ENCODE peak calls at places on chromosomes 13 and 19, in six cellular contexts. U, C, V, E, W and X are unnamed samples.

GRCh38 chr19:15358918-15359317 is 20.7 kb downstream of the AKAP8 start:
- DNase-seq in E (no peak), V (no peak), W (no peak), C (no peak), U (no peak), X (no peak)

GRCh38 chr19:42942187-42942789 is 5.3 kb upstream of the PSG7 start:
- DNase-seq in V (no peak), U (peak), W (no peak), E (no peak), C (no peak), X (no peak)

GRCh38 chr13:75220238-75220542 is 261.8 kb downstream of the TBC1D4 start:
- DNase-seq in V (no peak), C (no peak), E (no peak), W (no peak), U (no peak), X (no peak)

GRCh38 chr19:34962945-34963530 is 991 bp downstream of the ZNF792 start:
- DNase-seq in C (no peak), W (no peak), U (peak), V (no peak), E (no peak), X (no peak)

GRCh38 chr13:50244913-50245574 is 229.8 kb downstream of the KCNRG start:
- DNase-seq in W (peak), U (peak), E (peak), V (no peak), C (no peak), X (no peak)

GRCh38 chr13:107079423-107080099 is 511.6 kb upstream of the ARGLU1 start:
- DNase-seq in V (no peak), U (no peak), E (no peak), C (no peak), W (no peak), X (no peak)

GRCh38 chr13:35712907-35713685 is 236.6 kb upstream of the MAB21L1 start:
- DNase-seq in E (peak), V (no peak), C (no peak), W (no peak), U (peak), X (no peak)

GRCh38 chr19:37362733-37363132 is 8.2 kb upstream of the ZNF527 start:
- DNase-seq in W (no peak), E (peak), U (peak), V (no peak), C (no peak), X (no peak)

GRCh38 chr19:29967623-29968022 is 25.6 kb downstream of the URI1 start:
- DNase-seq in V (no peak), U (peak), W (peak), E (peak), C (no peak), X (no peak)

GRCh38 chr19:17942582-17943283 is 9.9 kb downstream of the CCDC124 start:
- DNase-seq in E (no peak), U (no peak), C (no peak), V (no peak), W (no peak), X (no peak)

GRCh38 chr13:48370815-48371214 is 42.1 kb downstream of the LPAR6 start:
- DNase-seq in V (no peak), E (no peak), W (no peak), U (no peak), C (no peak), X (no peak)

GRCh38 chr19:7618771-7619510 is 10.4 kb downstream of the XAB2 start:
- DNase-seq in E (no peak), C (no peak), V (no peak), W (peak), U (no peak), X (peak)

GRCh38 chr13:29925457-29925856 is 75.0 kb upstream of the UBL3 start:
- DNase-seq in V (peak), C (peak), E (peak), U (peak), W (peak), X (peak)

GRCh38 chr13:40477623-40478608 is 188.5 kb downstream of the FOXO1 start:
- DNase-seq in E (peak), V (peak), U (peak), C (peak), W (peak), X (no peak)

GRCh38 chr13:112855859-112856258 is 113.2 kb upstream of the MCF2L start:
- DNase-seq in V (no peak), U (no peak), E (no peak), W (no peak), C (no peak), X (no peak)

GRCh38 chr13:50453238-50453637 is 390.3 kb downstream of the DLEU7 start:
- DNase-seq in E (peak), C (no peak), U (peak), V (no peak), W (no peak), X (no peak)

GRCh38 chr13:100794575-100794974 is 120.0 kb upstream of the TMTC4 start:
- DNase-seq in W (no peak), U (no peak), V (no peak), E (no peak), C (no peak), X (no peak)

GRCh38 chr19:14152713-14153112 is 16.3 kb upstream of the ASF1B start:
- DNase-seq in V (no peak), E (no peak), U (no peak), W (no peak), C (no peak), X (no peak)

GRCh38 chr19:14440049-14440448 is 6.9 kb downstream of the PKN1 start:
- DNase-seq in E (no peak), W (peak), C (peak), V (peak), U (peak), X (peak)

GRCh38 chr19:51272183-51272817 is 21.4 kb downstream of the SIGLECL1 start:
- DNase-seq in W (no peak), V (no peak), C (no peak), E (no peak), U (no peak), X (no peak)

GRCh38 chr19:4580021-4580901 is 20.8 kb upstream of the SEMA6B start:
- DNase-seq in E (no peak), C (no peak), U (no peak), V (no peak), W (no peak), X (no peak)

GRCh38 chr19:47471733-47472457 is at the start of gene SLC8A2:
- DNase-seq in C (peak), W (peak), U (peak), V (peak), E (peak), X (peak)

GRCh38 chr13:25501231-25501630 is 129.5 kb downstream of the ATP8A2 start:
- DNase-seq in W (no peak), C (no peak), V (no peak), U (no peak), E (no peak), X (no peak)

GRCh38 chr19:50178859-50179537 is 15.9 kb upstream of the IZUMO2 start:
- DNase-seq in W (no peak), C (no peak), V (no peak), U (no peak), E (no peak), X (no peak)

GRCh38 chr13:43830481-43830873 is 43.7 kb upstream of the ENOX1 start:
- DNase-seq in E (peak), U (peak), W (no peak), V (no peak), C (no peak), X (no peak)

GRCh38 chr19:47232422-47233211 is 1.6 kb upstream of the BBC3 start:
- DNase-seq in C (no peak), E (peak), W (no peak), V (no peak), U (peak), X (peak)

GRCh38 chr13:62038214-62038613 is 622.6 kb upstream of the PCDH20 start:
- DNase-seq in W (no peak), V (no peak), E (no peak), C (no peak), U (peak), X (no peak)

GRCh38 chr13:86946734-86947133 is 724.4 kb upstream of the SLITRK5 start:
- DNase-seq in V (no peak), W (no peak), E (no peak), U (no peak), C (no peak), X (no peak)

GRCh38 chr13:31797154-31797775 is 57.9 kb downstream of the RXFP2 start:
- DNase-seq in W (no peak), V (no peak), U (peak), E (peak), C (no peak), X (no peak)

GRCh38 chr13:25192489-25192888 is 20.4 kb upstream of the AMER2 start:
- DNase-seq in E (no peak), U (no peak), W (no peak), V (peak), C (no peak), X (no peak)

GRCh38 chr19:3178973-3179738 is 587 bp downstream of the S1PR4 start:
- DNase-seq in C (no peak), W (peak), U (no peak), V (no peak), E (no peak), X (no peak)
- H3K4me3 ChIP-seq in C (peak), W (no peak), U (no peak), V (no peak), E (no peak), X (peak)

DNA sequence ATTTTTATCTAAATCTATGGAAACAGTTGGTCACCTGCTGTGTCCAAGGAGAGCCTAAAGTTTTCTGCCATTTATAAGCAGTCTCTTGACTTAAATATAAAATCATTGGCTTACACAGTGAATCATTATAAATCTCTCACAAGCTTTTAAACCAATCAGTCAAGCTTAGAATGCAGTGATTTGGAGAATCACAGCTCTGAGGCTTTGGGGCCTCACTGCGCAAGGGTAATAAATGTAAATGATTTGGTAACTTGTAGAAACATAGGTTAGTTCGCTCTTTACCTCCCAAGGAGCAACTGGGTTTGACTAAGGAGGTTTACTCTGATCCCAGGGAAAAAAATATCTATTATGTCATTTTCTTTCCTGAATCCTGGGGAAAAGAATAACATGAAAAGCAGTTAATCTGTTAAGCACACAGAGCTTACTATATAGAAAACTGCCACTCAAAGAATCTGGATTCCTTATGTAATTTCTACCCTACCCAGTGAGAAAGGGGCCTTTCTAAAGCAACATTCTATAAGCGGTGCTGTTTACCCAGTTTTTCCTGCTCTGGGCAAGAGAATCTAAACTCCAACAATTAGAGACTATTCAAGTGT is 128.2 kb downstream of the MZT1 start:
- DNase-seq in W (no peak), V (no peak), U (no peak), E (no peak), C (no peak), X (no peak)
- H3K4me3 ChIP-seq in W (no peak), V (no peak), U (no peak), E (no peak), C (no peak), X (no peak)

DNA sequence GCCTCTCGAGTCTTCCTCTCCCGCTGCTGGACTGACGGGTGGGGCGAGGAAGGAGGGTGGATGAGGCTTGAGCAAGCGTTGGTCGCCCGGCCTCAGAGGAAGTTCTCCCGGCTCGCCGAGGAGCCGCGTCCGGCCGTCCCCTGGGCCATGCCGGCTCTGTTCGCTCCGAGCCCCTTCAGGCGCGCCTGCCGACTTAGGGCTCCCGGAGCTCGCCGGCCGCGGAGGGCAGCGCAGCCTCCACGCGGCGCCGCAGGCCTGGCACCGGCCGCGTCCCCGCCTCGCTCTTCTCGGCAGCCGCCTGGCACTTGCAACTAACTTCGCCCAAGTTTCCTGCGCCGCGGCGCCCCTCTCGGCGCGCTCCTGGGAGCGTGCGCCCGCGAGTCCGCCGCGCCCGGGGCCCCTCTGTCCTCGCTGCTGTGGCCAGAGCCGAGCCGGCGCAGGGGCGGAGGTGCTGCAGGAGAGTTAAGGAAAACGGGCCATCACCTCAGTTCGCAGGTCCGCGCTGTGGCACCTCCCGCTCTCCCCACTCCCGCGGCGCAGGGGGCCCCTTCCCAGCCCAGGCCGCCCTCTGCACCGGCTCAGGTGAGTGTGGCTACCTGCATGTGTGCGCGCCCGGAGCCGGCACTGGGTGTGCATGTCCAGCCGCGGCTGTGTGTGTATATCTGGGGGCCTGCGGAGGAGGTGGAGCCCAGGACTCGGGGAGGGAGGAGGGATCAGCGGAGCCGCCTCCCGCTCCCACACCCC is 639 bp upstream of the SOX21 start:
- DNase-seq in C (no peak), E (peak), W (peak), V (no peak), U (peak), X (no peak)
- H3K4me3 ChIP-seq in C (peak), E (peak), W (no peak), V (peak), U (no peak), X (no peak)

GRCh38 chr13:33015791-33016323 is 366 bp upstream of the KL start:
- DNase-seq in V (no peak), E (no peak), C (peak), W (no peak), U (no peak), X (peak)

GRCh38 chr13:33016414-33017409 is at the start of gene KL:
- DNase-seq in E (peak), C (peak), V (no peak), W (peak), U (no peak), X (peak)

GRCh38 chr13:33018886-33019285 is 2.7 kb downstream of the KL start:
- DNase-seq in C (no peak), U (no peak), W (no peak), E (no peak), V (no peak), X (no peak)

GRCh38 chr13:33015275-33015674 is 948 bp upstream of the KL start:
- DNase-seq in C (no peak), V (no peak), E (no peak), W (no peak), U (no peak), X (no peak)

DNA sequence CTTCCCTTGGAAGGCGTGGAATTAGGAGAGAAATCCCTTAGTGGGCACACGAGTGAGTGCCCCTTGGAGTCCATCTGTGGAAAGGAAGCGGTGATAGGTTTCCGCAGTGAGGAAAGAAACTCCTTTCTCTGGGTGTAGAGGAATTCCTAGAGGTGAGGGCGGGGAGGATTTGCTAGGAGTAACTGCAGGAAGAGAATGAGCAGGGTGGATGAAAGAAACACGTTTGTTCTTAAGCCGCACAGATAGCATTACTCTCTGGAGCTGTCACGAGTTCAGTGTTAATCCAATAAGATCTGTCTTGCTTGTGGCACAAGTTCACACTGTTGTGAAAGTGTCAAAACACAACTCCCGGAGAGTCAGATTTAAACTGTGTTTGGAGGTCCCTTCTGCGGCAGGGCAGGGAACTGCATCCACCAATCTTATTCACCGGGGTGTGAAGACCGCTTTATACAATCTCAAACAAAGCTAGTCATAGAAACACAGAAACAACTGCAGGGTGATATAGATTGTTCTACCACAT is 1.2 kb downstream of the KL start:
- DNase-seq in W (peak), U (peak), C (peak), V (peak), E (peak), X (peak)
- H3K4me3 ChIP-seq in W (no peak), U (peak), C (peak), V (peak), E (peak), X (peak)

GRCh38 chr13:38783992-38784875 is 97.4 kb downstream of the FREM2 start:
- DNase-seq in E (no peak), V (no peak), C (no peak), U (no peak), W (no peak), X (peak)
- H3K4me3 ChIP-seq in E (no peak), V (no peak), C (no peak), U (no peak), W (no peak), X (no peak)